ENCODE peak calls at places on chromosomes 7 and 10, in four cellular contexts. D is neuronal stem cell, I is fibroblast of pulmonary artery, N is EH. X is an unnamed sample.

GRCh38 chr7:47721670-47722069 is 139.8 kb upstream of the TNS3 start:
- DNase-seq in D (no peak), N (no peak), I (no peak), X (no peak)

GRCh38 chr7:129438839-129439640 is 4.8 kb downstream of the STRIP2 start:
- DNase-seq in N (peak), D (no peak), I (peak), X (no peak)

GRCh38 chr7:3267928-3268690 is 32.9 kb upstream of the SDK1 start:
- DNase-seq in I (peak), D (no peak), N (peak), X (no peak)

GRCh38 chr10:45424668-45425404 is 50.8 kb downstream of the ALOX5 start:
- DNase-seq in D (no peak), N (no peak), I (no peak), X (no peak)

GRCh38 chr7:82506702-82507101 is 63.1 kb upstream of the CACNA2D1 start:
- DNase-seq in D (no peak), I (peak), N (peak), X (no peak)

GRCh38 chr10:11286261-11286989 is 268.8 kb downstream of the CELF2 start:
- DNase-seq in D (no peak), N (no peak), I (no peak), X (no peak)

GRCh38 chr7:45088821-45089313 is at the start of gene NACAD:
- DNase-seq in I (no peak), D (no peak), N (peak), X (no peak)

GRCh38 chr7:29968683-29969457 is 20.7 kb downstream of the SCRN1 start:
- DNase-seq in N (peak), D (no peak), I (peak), X (no peak)

GRCh38 chr7:129093867-129094456 is 39.1 kb upstream of the TNPO3 start:
- DNase-seq in N (no peak), I (no peak), D (no peak), X (no peak)

GRCh38 chr7:155665957-155666287 is 21.5 kb downstream of the RBM33 start:
- DNase-seq in D (no peak), N (peak), I (peak), X (no peak)

GRCh38 chr7:140915948-140916555 is 8.7 kb downstream of the BRAF start:
- DNase-seq in N (no peak), I (no peak), D (no peak), X (no peak)

GRCh38 chr10:120336910-120337540 is 120.0 kb upstream of the PLPP4 start:
- DNase-seq in N (peak), I (peak), D (peak), X (peak)

GRCh38 chr10:17062493-17063487 is 66.8 kb downstream of the CUBN start:
- DNase-seq in D (no peak), N (peak), I (peak), X (no peak)

GRCh38 chr7:143415696-143416095 is 7.0 kb upstream of the EPHA1 start:
- DNase-seq in N (no peak), I (peak), D (no peak), X (no peak)

GRCh38 chr7:15916666-15917388 is 230.3 kb upstream of the MEOX2 start:
- DNase-seq in I (peak), N (peak), D (no peak), X (no peak)

GRCh38 chr7:101553771-101554445 is 75.2 kb downstream of the MYL10 start:
- DNase-seq in N (no peak), I (no peak), D (no peak), X (no peak)

GRCh38 chr10:110056822-110057221 is 49.0 kb downstream of the ADD3 start:
- DNase-seq in N (peak), I (peak), D (no peak), X (no peak)

GRCh38 chr7:1691096-1691495 is 21.0 kb downstream of the ELFN1 start:
- DNase-seq in N (no peak), I (no peak), D (no peak), X (no peak)

GRCh38 chr10:5476918-5477525 is 22.3 kb downstream of the CALML5 start:
- DNase-seq in N (no peak), D (no peak), I (no peak), X (no peak)

GRCh38 chr7:77685219-77685618 is 11.0 kb upstream of the RSBN1L start:
- DNase-seq in D (no peak), N (peak), I (no peak), X (no peak)

GRCh38 chr10:33703897-33704825 is 369.7 kb upstream of the NRP1 start:
- DNase-seq in N (peak), I (peak), D (no peak), X (no peak)

GRCh38 chr10:74488907-74489306 is 337.5 kb upstream of the KAT6B start:
- DNase-seq in I (no peak), D (no peak), N (no peak), X (no peak)

GRCh38 chr10:43255644-43256431 is 11.0 kb downstream of the RASGEF1A start:
- DNase-seq in N (peak), I (peak), D (no peak), X (peak)

GRCh38 chr10:124001391-124002260 is 91.8 kb downstream of the CHST15 start:
- DNase-seq in I (no peak), N (no peak), D (no peak), X (no peak)

GRCh38 chr7:139731802-139732470 is 45.9 kb downstream of the HIPK2 start:
- DNase-seq in N (peak), D (no peak), I (peak), X (no peak)

GRCh38 chr7:12970626-12971025 is 283.2 kb downstream of the ARL4A start:
- DNase-seq in N (no peak), I (no peak), D (no peak), X (no peak)

GRCh38 chr10:78513986-78514385 is 480.3 kb downstream of the RPS24 start:
- DNase-seq in N (no peak), I (no peak), D (no peak), X (no peak)

GRCh38 chr7:91838439-91838838 is 42.1 kb downstream of the MTERF1 start:
- DNase-seq in N (no peak), D (no peak), I (no peak), X (no peak)

GRCh38 chr10:78320416-78320815 is 286.8 kb downstream of the RPS24 start:
- DNase-seq in D (no peak), N (no peak), I (no peak), X (no peak)

GRCh38 chr10:101323495-101323894 is 30.5 kb upstream of the BTRC start:
- DNase-seq in D (no peak), N (no peak), I (no peak), X (no peak)

GRCh38 chr10:21989453-21990154 is 13.9 kb downstream of the DNAJC1 start:
- DNase-seq in D (peak), I (peak), N (peak), X (peak)

GRCh38 chr7:130723784-130724183 is 10.2 kb downstream of the KLF14 start:
- DNase-seq in N (peak), D (no peak), I (peak), X (no peak)

GRCh38 chr10:24349379-24350110 is 140.6 kb downstream of the KIAA1217 start:
- DNase-seq in D (no peak), N (peak), I (peak), X (no peak)

GRCh38 chr10:21292763-21293517 is 232.5 kb downstream of the SKIDA1 start:
- DNase-seq in I (peak), D (peak), N (peak), X (peak)

GRCh38 chr10:123868058-123868995 is 23.3 kb downstream of the CPXM2 start:
- DNase-seq in I (no peak), D (no peak), N (no peak), X (no peak)